ENCODE peak calls at places on chromosomes 4 and X, in seven cellular contexts. Z is mucosa of descending colon, C is GM13977, J is coronary artery, D is fibroblast of pulmonary artery, K is fibroblast of lung, B is astrocyte. X is an unnamed sample.

GRCh38 chrX:106952988-106953387 is 32.8 kb downstream of the CLDN2 start:
- DNase-seq in J (no peak), K (peak), C (no peak), Z (no peak), D (peak), B (no peak), X (no peak)

GRCh38 chr4:98631506-98631905 is 26.9 kb downstream of the TSPAN5 start:
- DNase-seq in Z (no peak), B (no peak), J (no peak), K (no peak), C (no peak), D (no peak), X (no peak)

GRCh38 chrX:371907-372306 is 14.8 kb downstream of the PPP2R3B start:
- DNase-seq in B (no peak), C (no peak), D (no peak), Z (no peak), K (no peak), J (no peak), X (no peak)

GRCh38 chr4:26194764-26195163 is 126.0 kb upstream of the RBPJ start:
- DNase-seq in J (no peak), D (no peak), B (no peak), C (no peak), Z (no peak), K (no peak), X (no peak)

GRCh38 chrX:85992811-85993229 is 54.5 kb downstream of the CHM start:
- DNase-seq in J (no peak), K (peak), C (no peak), B (peak), Z (no peak), D (peak), X (no peak)

GRCh38 chr4:113411496-113411938 is 350.0 kb downstream of the CAMK2D start:
- DNase-seq in B (peak), J (no peak), C (no peak), D (peak), Z (no peak), K (peak), X (no peak)

GRCh38 chr4:22962186-22962786 is 269.5 kb downstream of the GBA3 start:
- DNase-seq in J (no peak), Z (no peak), C (no peak), D (peak), K (peak), B (peak), X (no peak)

GRCh38 chr4:156193116-156193515 is 239.4 kb upstream of the CTSO start:
- DNase-seq in K (peak), B (no peak), C (no peak), D (no peak), J (no peak), Z (no peak), X (no peak)

GRCh38 chrX:104432321-104432720 is 133.7 kb upstream of the IL1RAPL2 start:
- DNase-seq in B (no peak), J (no peak), K (no peak), C (no peak), D (no peak), Z (no peak), X (no peak)

GRCh38 chr4:181661090-181661489 is 582.1 kb upstream of the TENM3 start:
- DNase-seq in D (peak), C (no peak), Z (no peak), B (peak), K (peak), J (no peak), X (no peak)

GRCh38 chr4:186192068-186192751 is 843 bp downstream of the CYP4V2 start:
- DNase-seq in Z (no peak), B (peak), K (peak), J (no peak), D (peak), C (peak), X (no peak)

GRCh38 chrX:39869846-39870601 is 227.7 kb downstream of the BCOR start:
- DNase-seq in K (peak), J (no peak), D (peak), B (peak), C (peak), Z (no peak), X (no peak)

GRCh38 chr4:7655549-7656243 is 221.0 kb upstream of the PSAPL1 start:
- DNase-seq in B (peak), C (no peak), D (no peak), J (no peak), K (peak), Z (no peak), X (no peak)

GRCh38 chrX:153969125-153969903 is 2.3 kb downstream of the HCFC1 start:
- DNase-seq in C (no peak), J (no peak), Z (no peak), B (no peak), D (no peak), K (no peak), X (no peak)

GRCh38 chrX:153968255-153968654 is 3.4 kb downstream of the HCFC1 start:
- DNase-seq in C (no peak), Z (no peak), B (no peak), J (no peak), K (no peak), D (no peak), X (no peak)

GRCh38 chrX:153969904-153970397 is 1.7 kb downstream of the HCFC1 start:
- DNase-seq in C (no peak), K (peak), B (peak), Z (peak), J (no peak), D (peak), X (no peak)

GRCh38 chrX:153967536-153968214 is 3.9 kb downstream of the HCFC1 start:
- DNase-seq in K (no peak), B (no peak), Z (no peak), D (no peak), C (no peak), J (no peak), X (no peak)

DNA sequence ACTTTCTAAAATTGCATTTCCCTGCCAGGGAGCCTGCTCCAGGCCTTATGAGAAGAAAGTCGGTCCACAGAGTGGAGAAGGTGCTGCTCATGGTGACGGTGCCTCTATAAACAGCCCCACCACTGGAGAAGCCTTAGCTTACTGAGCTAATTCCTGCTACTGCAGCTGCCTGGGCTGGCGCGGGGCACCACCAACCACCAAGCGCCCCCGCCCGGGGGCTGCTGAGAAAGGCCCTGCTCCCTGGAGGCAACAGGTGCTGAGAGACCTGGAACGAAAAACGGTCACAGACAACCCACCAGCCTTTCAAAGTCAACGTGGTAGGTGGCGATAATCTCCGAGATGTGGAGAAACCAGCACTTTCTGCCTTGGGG is 2.9 kb downstream of the HCFC1 start:
- DNase-seq in C (no peak), K (peak), Z (no peak), D (no peak), J (no peak), B (no peak), X (no peak)
- TF ChIP-seq CTCF in C (peak), K (no peak), Z (no peak), D (no peak), J (no peak), B (no peak), X (no peak)

GRCh38 chrX:151082077-151082948 is 94.1 kb upstream of the GPR50 start:
- DNase-seq in C (peak), B (peak), D (peak), Z (peak), K (peak), J (no peak), X (no peak)

GRCh38 chrX:151084454-151084853 is 91.9 kb upstream of the GPR50 start:
- DNase-seq in C (no peak), Z (no peak), K (no peak), J (no peak), B (no peak), D (no peak), X (no peak)

GRCh38 chrX:151088221-151088620 is 88.2 kb upstream of the GPR50 start:
- DNase-seq in D (no peak), B (no peak), K (no peak), C (no peak), J (no peak), Z (no peak), X (no peak)

GRCh38 chrX:151081016-151081415 is 95.4 kb upstream of the GPR50 start:
- DNase-seq in Z (no peak), J (no peak), B (no peak), C (no peak), K (no peak), D (no peak), X (no peak)

DNA sequence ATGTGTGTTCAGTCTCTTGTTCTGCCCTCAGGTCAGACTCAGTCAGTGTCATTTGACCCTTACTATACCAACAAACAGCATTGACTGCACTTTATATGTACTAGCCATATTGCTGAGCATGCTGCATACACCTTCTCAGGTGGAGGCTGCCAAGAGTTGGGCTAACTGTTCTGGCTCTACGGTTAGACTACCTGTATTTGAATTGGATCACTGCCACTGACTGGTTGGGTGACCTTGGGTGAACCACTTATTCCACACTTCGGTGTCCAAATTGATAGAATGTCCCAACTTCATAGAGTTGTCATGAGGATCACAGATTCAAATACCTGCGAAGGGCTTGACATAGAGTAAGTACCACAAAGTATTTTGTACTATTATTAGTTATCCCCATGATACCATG is 91.2 kb upstream of the GPR50 start:
- DNase-seq in J (no peak), C (no peak), Z (no peak), D (no peak), K (no peak), B (no peak), X (no peak)
- TF ChIP-seq CTCF in J (no peak), C (no peak), Z (no peak), D (no peak), K (no peak), B (no peak), X (no peak)

GRCh38 chrX:2397229-2397628 is 103.5 kb downstream of the DHRSX start:
- DNase-seq in Z (no peak), B (no peak), D (no peak), C (no peak), J (no peak), K (no peak), X (no peak)
- TF ChIP-seq CTCF in Z (no peak), B (no peak), D (no peak), C (no peak), J (no peak), K (no peak), X (no peak)

DNA sequence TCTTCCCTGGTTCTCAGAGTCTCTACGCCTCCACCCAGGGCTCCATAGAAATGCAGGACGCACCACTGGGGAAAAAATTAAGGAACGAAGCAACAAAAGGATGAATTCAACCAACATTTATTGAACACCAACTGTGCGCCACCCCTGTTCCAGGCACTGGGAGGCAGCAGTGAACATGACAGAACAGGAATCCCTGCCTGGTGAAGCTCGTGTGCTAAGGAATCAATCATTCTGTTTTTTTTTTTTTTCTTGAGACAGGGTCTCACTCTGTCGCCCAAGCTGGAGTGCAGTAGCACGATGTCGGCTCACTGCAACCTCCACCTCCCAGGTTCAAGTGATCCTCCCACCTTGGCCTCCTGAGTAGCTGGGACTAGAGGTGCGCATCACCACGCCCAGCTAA is 1.9 kb upstream of the FTSJ1 start:
- DNase-seq in J (no peak), C (no peak), B (no peak), D (peak), K (no peak), Z (no peak), X (no peak)
- TF ChIP-seq CTCF in J (no peak), C (peak), B (peak), D (peak), K (peak), Z (no peak), X (peak)

GRCh38 chrX:103393487-103393886 is 17.1 kb downstream of the BEX3 start:
- DNase-seq in D (no peak), C (no peak), B (no peak), K (no peak), Z (no peak), J (no peak), X (no peak)
- TF ChIP-seq CTCF in D (no peak), C (no peak), B (no peak), K (no peak), Z (no peak), J (no peak), X (no peak)